ENCODE peak calls at places on chromosomes 1 and 21, in nine cellular contexts. One of them, this sample, is unnamed. For H3K4me1 and H3K36me3, the result is how much of the 10 kb centered on the place peaks cover.

GRCh38 chr1:205840524-205840923 is 9.4 kb downstream of the PM20D1 start:
- DNase-seq in iPS DF 6.9: no peak
- DNase-seq in colonic mucosa: no peak
- DNase-seq in neuronal stem cell: no peak
- DNase-seq in CD8-positive, alpha-beta memory T cell: no peak
- DNase-seq in heart left ventricle: no peak
- DNase-seq in aorta: no peak
- DNase-seq in fibroblast of lung: no peak
- DNase-seq in CD4-positive, CD25-positive, alpha-beta regulatory T cell: no peak
- DNase-seq in this sample: no peak

GRCh38 chr21:46515109-46515508 is 56.4 kb downstream of the DIP2A start:
- DNase-seq in iPS DF 6.9: no peak
- DNase-seq in colonic mucosa: no peak
- DNase-seq in neuronal stem cell: no peak
- DNase-seq in CD8-positive, alpha-beta memory T cell: peak
- DNase-seq in heart left ventricle: peak
- DNase-seq in aorta: no peak
- DNase-seq in fibroblast of lung: peak
- DNase-seq in CD4-positive, CD25-positive, alpha-beta regulatory T cell: no peak
- DNase-seq in this sample: no peak

GRCh38 chr1:112337028-112337531 is 58.9 kb upstream of the CTTNBP2NL start:
- DNase-seq in iPS DF 6.9: no peak
- DNase-seq in colonic mucosa: peak
- DNase-seq in neuronal stem cell: no peak
- DNase-seq in CD8-positive, alpha-beta memory T cell: no peak
- DNase-seq in heart left ventricle: peak
- DNase-seq in aorta: no peak
- DNase-seq in fibroblast of lung: peak
- DNase-seq in CD4-positive, CD25-positive, alpha-beta regulatory T cell: no peak
- DNase-seq in this sample: peak

GRCh38 chr1:114108741-114109255 is 44.9 kb downstream of the SYT6 start:
- DNase-seq in iPS DF 6.9: no peak
- DNase-seq in colonic mucosa: no peak
- DNase-seq in neuronal stem cell: no peak
- DNase-seq in CD8-positive, alpha-beta memory T cell: no peak
- DNase-seq in heart left ventricle: peak
- DNase-seq in aorta: no peak
- DNase-seq in fibroblast of lung: no peak
- DNase-seq in CD4-positive, CD25-positive, alpha-beta regulatory T cell: no peak
- DNase-seq in this sample: no peak

GRCh38 chr21:35563885-35564451 is 496.4 kb downstream of the SETD4 start:
- DNase-seq in iPS DF 6.9: no peak
- DNase-seq in colonic mucosa: peak
- DNase-seq in neuronal stem cell: no peak
- DNase-seq in CD8-positive, alpha-beta memory T cell: no peak
- DNase-seq in heart left ventricle: peak
- DNase-seq in aorta: peak
- DNase-seq in fibroblast of lung: peak
- DNase-seq in CD4-positive, CD25-positive, alpha-beta regulatory T cell: no peak
- DNase-seq in this sample: no peak

GRCh38 chr1:65316233-65316632 is 6.9 kb downstream of the DNAJC6 start:
- DNase-seq in iPS DF 6.9: no peak
- DNase-seq in colonic mucosa: no peak
- DNase-seq in neuronal stem cell: no peak
- DNase-seq in CD8-positive, alpha-beta memory T cell: no peak
- DNase-seq in heart left ventricle: no peak
- DNase-seq in aorta: no peak
- DNase-seq in fibroblast of lung: no peak
- DNase-seq in CD4-positive, CD25-positive, alpha-beta regulatory T cell: no peak
- DNase-seq in this sample: no peak

GRCh38 chr1:16082283-16083038 is 9.0 kb upstream of the FAM131C start:
- DNase-seq in iPS DF 6.9: peak
- DNase-seq in colonic mucosa: peak
- DNase-seq in neuronal stem cell: peak
- DNase-seq in CD8-positive, alpha-beta memory T cell: peak
- DNase-seq in heart left ventricle: peak
- DNase-seq in aorta: peak
- DNase-seq in fibroblast of lung: peak
- DNase-seq in CD4-positive, CD25-positive, alpha-beta regulatory T cell: peak
- DNase-seq in this sample: peak

GRCh38 chr1:165114022-165114888 is 242.3 kb downstream of the LMX1A start:
- DNase-seq in iPS DF 6.9: peak
- DNase-seq in colonic mucosa: peak
- DNase-seq in neuronal stem cell: peak
- DNase-seq in CD8-positive, alpha-beta memory T cell: no peak
- DNase-seq in heart left ventricle: no peak
- DNase-seq in aorta: no peak
- DNase-seq in fibroblast of lung: peak
- DNase-seq in CD4-positive, CD25-positive, alpha-beta regulatory T cell: no peak
- DNase-seq in this sample: peak

GRCh38 chr21:15061284-15061683 is 3.5 kb downstream of the NRIP1 start:
- DNase-seq in iPS DF 6.9: no peak
- DNase-seq in colonic mucosa: no peak
- DNase-seq in neuronal stem cell: no peak
- DNase-seq in CD8-positive, alpha-beta memory T cell: no peak
- DNase-seq in heart left ventricle: no peak
- DNase-seq in aorta: no peak
- DNase-seq in fibroblast of lung: no peak
- DNase-seq in CD4-positive, CD25-positive, alpha-beta regulatory T cell: no peak
- DNase-seq in this sample: no peak

GRCh38 chr21:15057290-15057689 is 7.5 kb downstream of the NRIP1 start:
- DNase-seq in iPS DF 6.9: no peak
- DNase-seq in colonic mucosa: peak
- DNase-seq in neuronal stem cell: no peak
- DNase-seq in CD8-positive, alpha-beta memory T cell: no peak
- DNase-seq in heart left ventricle: no peak
- DNase-seq in aorta: no peak
- DNase-seq in fibroblast of lung: no peak
- DNase-seq in CD4-positive, CD25-positive, alpha-beta regulatory T cell: no peak
- DNase-seq in this sample: no peak

GRCh38 chr21:15059397-15059796 is 5.4 kb downstream of the NRIP1 start:
- DNase-seq in iPS DF 6.9: no peak
- DNase-seq in colonic mucosa: no peak
- DNase-seq in neuronal stem cell: no peak
- DNase-seq in CD8-positive, alpha-beta memory T cell: no peak
- DNase-seq in heart left ventricle: no peak
- DNase-seq in aorta: no peak
- DNase-seq in fibroblast of lung: no peak
- DNase-seq in CD4-positive, CD25-positive, alpha-beta regulatory T cell: no peak
- DNase-seq in this sample: no peak

GRCh38 chr21:15060776-15061175 is 4.0 kb downstream of the NRIP1 start:
- DNase-seq in iPS DF 6.9: no peak
- DNase-seq in colonic mucosa: no peak
- DNase-seq in neuronal stem cell: no peak
- DNase-seq in CD8-positive, alpha-beta memory T cell: no peak
- DNase-seq in heart left ventricle: no peak
- DNase-seq in aorta: no peak
- DNase-seq in fibroblast of lung: no peak
- DNase-seq in CD4-positive, CD25-positive, alpha-beta regulatory T cell: no peak
- DNase-seq in this sample: no peak

DNA sequence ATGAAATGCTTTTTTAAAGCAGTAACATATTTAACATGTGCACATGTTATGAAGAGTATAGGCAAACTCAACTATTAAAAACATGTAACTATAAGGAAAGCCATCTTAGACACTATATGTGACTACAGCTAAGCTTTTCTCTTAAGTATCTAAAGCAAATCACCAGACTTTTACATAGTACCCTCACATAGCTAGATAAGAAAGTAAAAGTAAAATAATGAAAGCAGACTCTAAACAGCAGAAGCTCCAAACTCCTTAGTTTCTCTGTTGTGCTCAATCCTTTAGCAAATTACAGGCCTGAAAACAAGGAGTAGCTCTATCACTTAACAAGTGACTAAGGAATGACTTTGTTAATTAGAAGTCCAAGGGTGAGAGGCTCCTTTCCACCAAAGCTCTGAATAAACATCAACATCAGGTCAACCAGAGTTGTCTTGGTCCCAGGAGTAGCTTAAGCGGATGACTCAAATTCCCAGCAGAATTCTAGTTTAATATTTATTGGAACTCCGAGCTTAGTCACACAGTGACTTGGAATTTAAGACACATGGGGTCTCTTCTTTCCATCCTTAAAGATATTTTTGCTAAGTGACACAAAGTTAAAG is 6.0 kb downstream of the NRIP1 start:
- DNase-seq in iPS DF 6.9: no peak
- DNase-seq in colonic mucosa: no peak
- DNase-seq in neuronal stem cell: no peak
- DNase-seq in CD8-positive, alpha-beta memory T cell: no peak
- DNase-seq in heart left ventricle: no peak
- DNase-seq in aorta: no peak
- DNase-seq in fibroblast of lung: peak
- DNase-seq in CD4-positive, CD25-positive, alpha-beta regulatory T cell: no peak
- DNase-seq in this sample: no peak
- H3K4me1 ChIP-seq in iPS DF 6.9: under half
- H3K4me1 ChIP-seq in colonic mucosa: under half
- H3K4me1 ChIP-seq in neuronal stem cell: under half
- H3K4me1 ChIP-seq in CD8-positive, alpha-beta memory T cell: under half
- H3K4me1 ChIP-seq in heart left ventricle: under half
- H3K4me1 ChIP-seq in aorta: under half
- H3K4me1 ChIP-seq in fibroblast of lung: under half
- H3K4me1 ChIP-seq in CD4-positive, CD25-positive, alpha-beta regulatory T cell: under half
- H3K4me1 ChIP-seq in this sample: under half

GRCh38 chr21:15809065-15809464 is 79.3 kb downstream of the USP25 start:
- DNase-seq in iPS DF 6.9: no peak
- DNase-seq in colonic mucosa: no peak
- DNase-seq in neuronal stem cell: no peak
- DNase-seq in CD8-positive, alpha-beta memory T cell: no peak
- DNase-seq in heart left ventricle: no peak
- DNase-seq in aorta: no peak
- DNase-seq in fibroblast of lung: no peak
- DNase-seq in CD4-positive, CD25-positive, alpha-beta regulatory T cell: no peak
- DNase-seq in this sample: no peak

GRCh38 chr21:15815285-15815684 is 85.5 kb downstream of the USP25 start:
- DNase-seq in iPS DF 6.9: no peak
- DNase-seq in colonic mucosa: no peak
- DNase-seq in neuronal stem cell: no peak
- DNase-seq in CD8-positive, alpha-beta memory T cell: no peak
- DNase-seq in heart left ventricle: no peak
- DNase-seq in aorta: no peak
- DNase-seq in fibroblast of lung: no peak
- DNase-seq in CD4-positive, CD25-positive, alpha-beta regulatory T cell: no peak
- DNase-seq in this sample: no peak

GRCh38 chr21:15804247-15804985 is 74.6 kb downstream of the USP25 start:
- DNase-seq in iPS DF 6.9: no peak
- DNase-seq in colonic mucosa: no peak
- DNase-seq in neuronal stem cell: no peak
- DNase-seq in CD8-positive, alpha-beta memory T cell: no peak
- DNase-seq in heart left ventricle: no peak
- DNase-seq in aorta: no peak
- DNase-seq in fibroblast of lung: no peak
- DNase-seq in CD4-positive, CD25-positive, alpha-beta regulatory T cell: no peak
- DNase-seq in this sample: no peak

DNA sequence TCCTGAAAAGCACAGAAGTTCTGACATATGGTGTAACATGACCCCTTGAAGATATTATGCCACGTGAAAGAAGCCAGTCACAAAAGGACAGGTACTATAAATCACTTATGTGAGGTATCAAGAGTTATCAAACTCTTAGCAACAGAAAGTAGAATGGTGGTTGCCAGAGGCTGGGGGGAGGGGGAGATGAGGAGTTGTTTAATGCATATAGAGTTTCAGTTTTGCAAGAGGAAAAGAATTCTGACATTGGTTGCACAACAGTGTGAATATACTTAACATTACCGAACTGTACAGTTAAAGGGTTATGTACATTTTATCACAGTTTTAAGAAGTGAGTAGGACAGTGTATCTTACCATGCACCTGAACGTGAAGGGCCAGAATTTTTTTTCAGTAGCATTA is 80.0 kb downstream of the USP25 start:
- DNase-seq in iPS DF 6.9: no peak
- DNase-seq in colonic mucosa: no peak
- DNase-seq in neuronal stem cell: no peak
- DNase-seq in CD8-positive, alpha-beta memory T cell: no peak
- DNase-seq in heart left ventricle: no peak
- DNase-seq in aorta: no peak
- DNase-seq in fibroblast of lung: peak
- DNase-seq in CD4-positive, CD25-positive, alpha-beta regulatory T cell: no peak
- DNase-seq in this sample: no peak
- H3K36me3 ChIP-seq in iPS DF 6.9: under half
- H3K36me3 ChIP-seq in colonic mucosa: under half
- H3K36me3 ChIP-seq in neuronal stem cell: under half
- H3K36me3 ChIP-seq in CD8-positive, alpha-beta memory T cell: under half
- H3K36me3 ChIP-seq in heart left ventricle: under half
- H3K36me3 ChIP-seq in aorta: under half
- H3K36me3 ChIP-seq in fibroblast of lung: under half
- H3K36me3 ChIP-seq in CD4-positive, CD25-positive, alpha-beta regulatory T cell: under half
- H3K36me3 ChIP-seq in this sample: under half

GRCh38 chr1:208105756-208106155 is 138.4 kb downstream of the PLXNA2 start:
- DNase-seq in iPS DF 6.9: no peak
- DNase-seq in colonic mucosa: no peak
- DNase-seq in neuronal stem cell: no peak
- DNase-seq in CD8-positive, alpha-beta memory T cell: no peak
- DNase-seq in heart left ventricle: no peak
- DNase-seq in aorta: no peak
- DNase-seq in fibroblast of lung: no peak
- DNase-seq in CD4-positive, CD25-positive, alpha-beta regulatory T cell: no peak
- DNase-seq in this sample: no peak

GRCh38 chr1:208108646-208109330 is 135.4 kb downstream of the PLXNA2 start:
- DNase-seq in iPS DF 6.9: no peak
- DNase-seq in colonic mucosa: no peak
- DNase-seq in neuronal stem cell: no peak
- DNase-seq in CD8-positive, alpha-beta memory T cell: no peak
- DNase-seq in heart left ventricle: no peak
- DNase-seq in aorta: no peak
- DNase-seq in fibroblast of lung: no peak
- DNase-seq in CD4-positive, CD25-positive, alpha-beta regulatory T cell: no peak
- DNase-seq in this sample: no peak

GRCh38 chr1:208106218-208106617 is 138.0 kb downstream of the PLXNA2 start:
- DNase-seq in iPS DF 6.9: no peak
- DNase-seq in colonic mucosa: no peak
- DNase-seq in neuronal stem cell: no peak
- DNase-seq in CD8-positive, alpha-beta memory T cell: no peak
- DNase-seq in heart left ventricle: no peak
- DNase-seq in aorta: no peak
- DNase-seq in fibroblast of lung: no peak
- DNase-seq in CD4-positive, CD25-positive, alpha-beta regulatory T cell: no peak
- DNase-seq in this sample: no peak

GRCh38 chr1:208107817-208108608 is 136.2 kb downstream of the PLXNA2 start:
- DNase-seq in iPS DF 6.9: no peak
- DNase-seq in colonic mucosa: no peak
- DNase-seq in neuronal stem cell: no peak
- DNase-seq in CD8-positive, alpha-beta memory T cell: no peak
- DNase-seq in heart left ventricle: no peak
- DNase-seq in aorta: peak
- DNase-seq in fibroblast of lung: peak
- DNase-seq in CD4-positive, CD25-positive, alpha-beta regulatory T cell: no peak
- DNase-seq in this sample: no peak

DNA sequence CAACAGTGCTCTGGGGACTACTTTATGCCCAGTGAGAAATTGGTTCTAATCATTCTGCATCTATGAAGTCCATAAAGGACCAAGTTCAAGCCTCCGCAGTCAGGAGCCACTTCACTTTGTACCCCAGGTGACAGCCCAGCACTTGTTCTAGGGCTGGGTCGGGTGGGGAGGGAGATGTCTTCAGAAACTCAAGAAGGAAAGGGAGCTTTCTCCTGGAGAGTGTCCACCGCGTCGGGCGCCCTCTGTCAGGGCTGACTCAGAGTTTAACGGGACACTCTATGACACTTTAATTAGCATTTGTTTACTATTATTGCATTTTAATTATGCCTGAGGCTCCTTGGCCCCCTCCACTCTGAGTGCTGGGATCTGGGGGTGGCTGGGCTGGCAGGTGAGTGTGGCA is 136.8 kb downstream of the PLXNA2 start:
- DNase-seq in iPS DF 6.9: no peak
- DNase-seq in colonic mucosa: no peak
- DNase-seq in neuronal stem cell: no peak
- DNase-seq in CD8-positive, alpha-beta memory T cell: no peak
- DNase-seq in heart left ventricle: no peak
- DNase-seq in aorta: no peak
- DNase-seq in fibroblast of lung: no peak
- DNase-seq in CD4-positive, CD25-positive, alpha-beta regulatory T cell: no peak
- DNase-seq in this sample: no peak
- H3K4me3 ChIP-seq in iPS DF 6.9: no peak
- H3K4me3 ChIP-seq in colonic mucosa: no peak
- H3K4me3 ChIP-seq in neuronal stem cell: no peak
- H3K4me3 ChIP-seq in CD8-positive, alpha-beta memory T cell: no peak
- H3K4me3 ChIP-seq in heart left ventricle: no peak
- H3K4me3 ChIP-seq in aorta: no peak
- H3K4me3 ChIP-seq in fibroblast of lung: no peak
- H3K4me3 ChIP-seq in CD4-positive, CD25-positive, alpha-beta regulatory T cell: no peak
- H3K4me3 ChIP-seq in this sample: no peak

DNA sequence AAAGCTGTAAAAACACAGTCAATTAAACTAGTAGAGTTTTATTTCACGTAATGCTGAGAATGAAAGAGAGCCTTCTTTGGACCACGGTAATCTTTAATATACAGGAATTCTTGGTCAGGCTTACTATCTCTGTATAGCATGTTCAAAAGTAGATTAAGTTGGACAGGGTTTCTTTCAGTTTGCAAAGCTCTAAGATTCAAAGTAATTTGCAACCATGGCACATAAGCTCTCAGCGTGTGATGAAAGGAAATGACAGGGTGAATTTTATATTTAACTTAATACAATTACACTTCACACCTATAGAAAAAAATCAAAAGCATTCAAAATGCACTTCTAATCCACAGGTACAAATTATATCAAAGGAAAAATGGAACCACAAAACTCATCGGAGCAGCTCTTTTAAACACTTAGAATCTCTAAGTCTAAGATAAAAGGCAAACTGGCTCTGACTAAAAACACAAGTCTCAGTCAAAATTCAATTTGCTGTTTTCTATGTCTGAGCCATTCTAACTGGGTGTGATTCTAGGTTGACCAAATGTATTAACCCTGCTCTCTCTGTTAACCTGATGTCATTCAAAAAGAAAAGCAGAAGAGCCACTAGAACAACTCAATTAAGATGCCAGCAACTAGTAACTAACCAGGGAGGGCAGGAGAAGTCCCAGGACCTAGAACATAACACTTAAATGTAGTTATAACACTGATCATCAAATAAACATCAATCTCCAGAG is 147.7 kb downstream of the RERE start:
- DNase-seq in iPS DF 6.9: no peak
- DNase-seq in colonic mucosa: no peak
- DNase-seq in neuronal stem cell: no peak
- DNase-seq in CD8-positive, alpha-beta memory T cell: no peak
- DNase-seq in heart left ventricle: no peak
- DNase-seq in aorta: no peak
- DNase-seq in fibroblast of lung: no peak
- DNase-seq in CD4-positive, CD25-positive, alpha-beta regulatory T cell: no peak
- DNase-seq in this sample: no peak
- H3K4me1 ChIP-seq in iPS DF 6.9: under half
- H3K4me1 ChIP-seq in colonic mucosa: under half
- H3K4me1 ChIP-seq in neuronal stem cell: under half
- H3K4me1 ChIP-seq in CD8-positive, alpha-beta memory T cell: under half
- H3K4me1 ChIP-seq in heart left ventricle: under half
- H3K4me1 ChIP-seq in aorta: under half
- H3K4me1 ChIP-seq in fibroblast of lung: under half
- H3K4me1 ChIP-seq in CD4-positive, CD25-positive, alpha-beta regulatory T cell: under half
- H3K4me1 ChIP-seq in this sample: under half